ENCODE peak calls at places on chromosome 12, in five cellular contexts. T is left ventricle myocardium inferior, V is heart right ventricle, B is GM23248, Z is heart left ventricle. R is an unnamed sample.

GRCh38 chr12:55250944-55251343 is 6.5 kb downstream of the OR6C74 start:
- DNase-seq in Z (no peak), T (no peak), B (no peak), V (no peak), R (no peak)

GRCh38 chr12:111267171-111267570 is 101.7 kb downstream of the PHETA1 start:
- DNase-seq in Z (no peak), B (no peak), V (no peak), T (no peak), R (no peak)

GRCh38 chr12:103929909-103930786 is at the start of gene HSP90B1:
- DNase-seq in B (peak; percentile 100), T (peak; percentile 99), V (peak; percentile 98), Z (peak; percentile 100), R (peak; percentile 100)

GRCh38 chr12:98345308-98345876 is 170.0 kb upstream of the TMPO start:
- DNase-seq in T (no peak), Z (no peak), V (no peak), B (no peak), R (no peak)

GRCh38 chr12:69338120-69338859 is 9.9 kb upstream of the LYZ start:
- DNase-seq in T (no peak), B (no peak), Z (no peak), V (no peak), R (no peak)

GRCh38 chr12:87216436-87216835 is 812.8 kb downstream of the C12orf50 start:
- DNase-seq in T (no peak), Z (no peak), V (no peak), B (peak; percentile 37), R (no peak)

GRCh38 chr12:51171884-51172514 is 936 bp downstream of the TFCP2 start:
- DNase-seq in B (peak; percentile 58), Z (no peak), T (no peak), V (no peak), R (no peak)

GRCh38 chr12:60324746-60325145 is 728.9 kb downstream of the SLC16A7 start:
- DNase-seq in Z (no peak), B (no peak), T (no peak), V (no peak), R (no peak)

GRCh38 chr12:12451063-12451462 is 94.2 kb downstream of the BORCS5 start:
- DNase-seq in Z (no peak), B (no peak), T (no peak), V (no peak), R (no peak)

GRCh38 chr12:76003263-76003640 is 28.3 kb downstream of the PHLDA1 start:
- DNase-seq in T (no peak), Z (no peak), V (no peak), B (no peak), R (peak; percentile 28)

GRCh38 chr12:54558311-54558710 is 8.9 kb downstream of the PDE1B start:
- DNase-seq in V (no peak), Z (no peak), T (no peak), B (no peak), R (no peak)

GRCh38 chr12:54475542-54475941 is 2.1 kb upstream of the GTSF1 start:
- DNase-seq in V (no peak), Z (no peak), T (no peak), B (peak; percentile 75), R (no peak)

GRCh38 chr12:24919346-24920001 is 29.4 kb downstream of the BCAT1 start:
- DNase-seq in T (no peak), Z (no peak), B (no peak), V (no peak), R (no peak)

GRCh38 chr12:45658066-45658465 is 71.4 kb upstream of the ARID2 start:
- DNase-seq in Z (no peak), B (no peak), V (no peak), T (no peak), R (no peak)

DNA sequence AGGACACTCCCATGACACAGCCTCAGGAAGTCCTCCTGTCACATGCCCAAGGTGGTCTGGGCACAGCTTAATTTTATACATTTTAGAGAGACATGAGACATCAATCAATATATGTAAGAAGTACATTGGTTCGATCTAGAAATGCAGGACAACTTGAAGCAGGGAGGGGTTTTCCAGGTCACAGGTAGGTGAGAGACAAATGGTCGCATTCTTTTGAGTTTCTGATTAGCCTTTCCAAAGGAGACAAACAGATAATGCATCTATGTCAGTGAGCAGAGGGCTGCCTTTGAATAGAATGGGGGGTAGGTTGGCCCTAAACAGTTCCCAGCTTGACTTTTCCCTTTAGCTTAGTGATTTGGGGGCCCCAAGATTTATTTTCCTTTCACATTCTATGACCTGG is 2.5 kb downstream of the HSPB8 start:
- DNase-seq in Z (no peak), V (no peak), T (no peak), B (no peak), R (no peak)
- H3K4me1 ChIP-seq in Z (peaks cover 34% of the 10 kb centered on the region), V (peaks cover 36% of the 10 kb centered on the region), T (peaks cover 93% of the 10 kb centered on the region), B (peaks cover 30% of the 10 kb centered on the region), R (no peaks in the 10 kb centered on the region)

DNA sequence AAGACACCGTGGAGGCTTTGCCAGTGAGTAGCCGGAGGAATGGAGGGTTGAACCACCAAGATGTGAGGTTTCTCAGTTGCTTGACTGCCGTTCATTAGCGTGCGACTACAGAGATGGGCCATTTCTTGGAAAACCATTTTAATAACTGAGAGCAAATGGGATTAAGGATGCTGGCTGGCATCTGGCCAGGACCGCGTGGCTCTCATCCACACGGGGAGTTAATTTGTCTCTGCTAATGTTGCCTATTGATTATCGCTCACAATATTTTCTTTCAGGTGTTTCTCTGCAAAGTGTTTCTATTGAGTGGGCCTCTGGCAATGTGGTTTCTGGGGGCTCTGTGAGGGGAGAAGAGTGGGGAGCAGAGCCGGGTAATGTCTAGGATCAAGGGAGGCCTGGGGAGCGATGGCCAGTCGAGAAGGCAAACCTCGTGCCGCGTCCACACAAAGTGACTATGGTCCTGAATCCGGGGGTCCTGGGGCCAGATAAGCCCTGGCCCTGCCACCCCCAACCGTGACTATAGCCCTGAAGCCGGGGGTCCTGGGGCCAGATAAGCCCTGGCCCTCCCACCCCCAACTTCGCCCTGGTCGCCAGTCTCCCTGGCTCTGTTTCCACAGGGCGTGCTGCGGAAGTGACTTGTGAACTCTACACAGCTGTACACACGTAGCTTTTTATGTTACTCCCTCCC is 110.6 kb downstream of the PRMT8 start:
- DNase-seq in Z (no peak), B (no peak), T (no peak), V (no peak), R (no peak)
- H3K4me1 ChIP-seq in Z (peaks cover 18% of the 10 kb centered on the region), B (no peaks in the 10 kb centered on the region), T (peaks cover 63% of the 10 kb centered on the region), V (peaks cover 15% of the 10 kb centered on the region), R (no peaks in the 10 kb centered on the region)

GRCh38 chr12:132067182-132067581 is 76.9 kb downstream of the DDX51 start:
- DNase-seq in T (no peak), Z (no peak), V (no peak), B (no peak), R (no peak)
- H3K4me1 ChIP-seq in T (peaks cover 10% of the 10 kb centered on the region), Z (peaks cover 4% of the 10 kb centered on the region), V (no peaks in the 10 kb centered on the region), B (no peaks in the 10 kb centered on the region), R (no peaks in the 10 kb centered on the region)

GRCh38 chr12:1517007-1517406 is 77.4 kb downstream of the FBXL14 start:
- DNase-seq in V (no peak), B (peak; percentile 93), T (no peak), Z (no peak), R (peak; percentile 49)

GRCh38 chr12:1519642-1520041 is 74.7 kb downstream of the FBXL14 start:
- DNase-seq in B (peak; percentile 38), T (no peak), V (no peak), Z (no peak), R (no peak)

GRCh38 chr12:1517734-1518485 is 76.5 kb downstream of the FBXL14 start:
- DNase-seq in V (no peak), Z (no peak), T (no peak), B (no peak), R (no peak)

GRCh38 chr12:1518486-1518762 is 76.0 kb downstream of the FBXL14 start:
- DNase-seq in Z (no peak), T (no peak), B (no peak), V (no peak), R (no peak)

DNA sequence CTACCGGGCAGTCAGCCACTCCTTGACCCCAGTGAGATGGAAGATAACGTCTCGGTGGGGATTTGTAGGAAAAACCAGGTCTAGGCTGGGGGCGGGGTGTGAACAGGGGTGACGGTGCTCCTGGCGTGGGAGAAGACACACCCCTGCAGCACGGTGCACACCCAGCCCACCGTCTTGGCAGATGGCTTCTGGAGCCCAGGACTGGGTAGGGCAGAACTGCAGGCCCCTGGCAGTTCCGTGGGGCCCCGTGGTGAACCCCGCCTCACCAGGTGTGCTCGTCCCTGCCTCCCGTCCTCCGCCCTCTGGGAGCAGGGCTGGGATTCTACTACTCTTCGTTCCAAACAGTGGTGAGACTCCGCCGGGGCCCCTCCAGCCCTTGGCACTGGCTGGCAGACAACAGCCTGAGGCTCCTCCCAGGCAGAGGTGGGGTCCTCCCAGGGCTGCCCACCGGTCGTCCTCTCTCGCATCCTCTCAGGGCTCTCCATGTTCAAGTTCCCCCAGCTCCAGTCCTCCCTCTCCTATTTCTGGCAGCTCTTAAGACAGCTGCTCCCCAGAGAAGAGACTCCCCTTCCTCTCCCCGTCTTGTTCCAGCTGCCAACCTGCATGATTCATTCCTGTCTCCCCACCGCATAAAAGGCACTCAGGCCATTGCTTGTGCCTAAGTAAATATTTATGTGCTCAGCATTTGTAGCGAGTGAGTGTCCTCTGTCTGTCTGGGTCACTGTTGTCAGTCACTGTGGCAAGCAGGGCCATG is 75.4 kb downstream of the FBXL14 start:
- DNase-seq in T (no peak), V (no peak), B (peak; percentile 83), Z (no peak), R (no peak)
- H3K4me1 ChIP-seq in T (no peaks in the 10 kb centered on the region), V (no peaks in the 10 kb centered on the region), B (peaks cover 35% of the 10 kb centered on the region), Z (no peaks in the 10 kb centered on the region), R (no peaks in the 10 kb centered on the region)

DNA sequence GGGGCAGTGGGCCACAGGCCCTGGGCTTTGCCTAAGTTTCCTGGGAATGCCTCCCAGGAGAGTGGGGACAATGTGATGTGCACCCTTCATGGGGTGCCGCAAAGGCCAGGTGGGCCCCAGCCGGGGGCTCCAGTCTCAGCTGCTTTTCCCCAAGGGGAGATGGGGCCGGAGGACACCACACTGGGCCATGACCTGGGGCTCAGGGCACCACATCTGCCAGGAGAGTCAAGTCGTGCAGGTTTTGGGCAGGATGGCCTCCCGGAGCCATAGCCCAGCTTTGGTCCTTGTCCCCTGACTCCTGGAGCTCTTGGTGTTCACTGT is 12.2 kb downstream of the HIP1R start:
- DNase-seq in V (no peak), B (no peak), T (no peak), Z (no peak), R (no peak)
- H3K4me1 ChIP-seq in V (peaks cover 22% of the 10 kb centered on the region), B (peaks cover 10% of the 10 kb centered on the region), T (peaks cover 76% of the 10 kb centered on the region), Z (peaks cover 17% of the 10 kb centered on the region), R (no peaks in the 10 kb centered on the region)

GRCh38 chr12:128424931-128425431 is 158.0 kb downstream of the TMEM132C start:
- DNase-seq in V (no peak), T (no peak), Z (no peak), B (no peak), R (no peak)
- H3K4me1 ChIP-seq in V (no peaks in the 10 kb centered on the region), T (no peaks in the 10 kb centered on the region), Z (no peaks in the 10 kb centered on the region), B (no peaks in the 10 kb centered on the region), R (no peaks in the 10 kb centered on the region)

DNA sequence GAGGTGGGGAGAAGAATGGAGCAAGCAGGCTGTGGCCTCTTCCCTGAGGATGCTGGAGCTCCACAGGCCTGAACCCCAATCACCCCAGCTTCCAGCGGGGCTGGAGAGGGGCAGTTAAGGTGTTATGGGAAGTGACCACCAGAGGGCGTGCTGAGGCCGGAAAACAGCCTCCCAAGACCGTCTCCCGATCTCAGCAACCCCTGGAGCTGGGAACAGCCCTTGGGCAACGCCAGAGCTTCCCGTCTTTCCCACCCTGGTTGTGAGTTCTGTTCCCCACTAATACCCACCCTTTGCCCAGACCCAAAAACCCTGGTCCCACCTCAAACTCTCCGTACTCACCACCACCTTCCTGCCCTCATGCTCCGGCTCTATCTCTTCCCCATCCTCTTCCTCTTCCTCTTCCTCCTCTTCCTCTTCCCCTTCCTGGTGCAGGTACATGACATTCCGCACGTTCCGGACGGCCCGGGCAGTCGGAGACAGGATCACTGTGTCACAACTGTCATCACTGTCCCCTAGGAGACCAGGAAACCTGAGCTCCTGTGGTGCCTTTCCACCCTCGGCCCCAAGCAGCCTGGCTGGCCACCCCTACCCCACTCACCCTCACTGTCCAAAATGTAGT is 13.1 kb downstream of the SPRYD3 start:
- DNase-seq in B (peak; percentile 89), T (peak; percentile 81), Z (peak; percentile 78), V (peak; percentile 82), R (peak; percentile 85)
- H3K4me1 ChIP-seq in B (peaks cover 35% of the 10 kb centered on the region), T (peaks cover 100% of the 10 kb centered on the region), Z (peaks cover 68% of the 10 kb centered on the region), V (peaks cover 77% of the 10 kb centered on the region), R (no peaks in the 10 kb centered on the region)

R was measured in BE2C.